ENCODE peak calls at places on chromosomes 7 and 10, in four cellular contexts. K is T-cell, M is substantia nigra, I is NCI-H2029. G is an unnamed sample.

GRCh38 chr7:30027065-30027456 is 559 bp upstream of the FKBP14 start:
- DNase-seq in K (no peak), M (no peak), I (no peak), G (no peak)

GRCh38 chr7:144670251-144670650 is 165.6 kb downstream of the TPK1 start:
- DNase-seq in K (no peak), M (no peak), I (no peak), G (no peak)

GRCh38 chr10:95229724-95230627 is 35.9 kb downstream of the ACSM6 start:
- DNase-seq in K (no peak), M (no peak), I (no peak), G (no peak)

GRCh38 chr7:46955526-46955925 is 626.4 kb downstream of the TNS3 start:
- DNase-seq in K (no peak), M (no peak), I (no peak), G (no peak)

GRCh38 chr10:132885451-132886210 is 56.7 kb downstream of the CFAP46 start:
- DNase-seq in K (no peak), M (no peak), I (no peak), G (no peak)

GRCh38 chr7:44145969-44146897 is 5.1 kb upstream of the MYL7 start:
- DNase-seq in K (peak), M (peak), I (no peak), G (no peak)

GRCh38 chr7:25305831-25306230 is 77.5 kb upstream of the NPVF start:
- DNase-seq in K (no peak), M (no peak), I (no peak), G (no peak)

GRCh38 chr10:74039561-74040145 is 41.7 kb downstream of the VCL start:
- DNase-seq in K (no peak), M (peak), I (no peak), G (no peak)

GRCh38 chr10:76430330-76430729 is 998.9 kb downstream of the LRMDA start:
- DNase-seq in K (no peak), M (no peak), I (no peak), G (no peak)

GRCh38 chr7:21617916-21618390 is 75.1 kb downstream of the DNAH11 start:
- DNase-seq in K (no peak), M (peak), I (no peak), G (no peak)

GRCh38 chr10:132742167-132742836 is 43.6 kb downstream of the NKX6-2 start:
- DNase-seq in K (no peak), M (no peak), I (no peak), G (no peak)

GRCh38 chr10:94076325-94076841 is 82.7 kb downstream of the PLCE1 start:
- DNase-seq in K (no peak), M (no peak), I (no peak), G (no peak)

GRCh38 chr10:97279121-97279815 is 13.2 kb downstream of the ARHGAP19 start:
- DNase-seq in K (no peak), M (no peak), I (peak), G (no peak)

GRCh38 chr10:15265076-15265475 is 96.6 kb upstream of the NMT2 start:
- DNase-seq in K (no peak), M (no peak), I (no peak), G (no peak)

GRCh38 chr10:14736600-14737081 is 38.1 kb downstream of the FAM107B start:
- DNase-seq in K (no peak), M (no peak), I (no peak), G (no peak)

GRCh38 chr7:20310963-20311742 is 19.5 kb upstream of the ITGB8 start:
- DNase-seq in K (no peak), M (no peak), I (peak), G (no peak)

GRCh38 chr7:135693558-135693957 is 31.2 kb downstream of the STMP1 start:
- DNase-seq in K (no peak), M (no peak), I (no peak), G (no peak)

GRCh38 chr10:73218466-73219191 is 28.4 kb downstream of the DNAJC9 start:
- DNase-seq in K (no peak), M (no peak), I (no peak), G (no peak)

G was measured in natural killer cell.